ENCODE peak calls at places on chromosomes 11 and 22, in seven cellular contexts. Y, Q, H, K, G, L and M are unnamed samples.

GRCh38 chr11:117849781-117850414 is 25.4 kb upstream of the FXYD2 start:
- DNase-seq in H (no peak), Y (no peak), K (no peak), G (no peak), Q (no peak), L (no peak), M (no peak)

GRCh38 chr11:129895126-129896041 is at the start of gene NFRKB:
- DNase-seq in H (peak; percentile 50), Q (peak; percentile 92), L (peak; percentile 85), Y (peak; percentile 93), K (peak; percentile 87), G (peak; percentile 83), M (no peak)

GRCh38 chr11:128324531-128325141 is 262.7 kb downstream of the ETS1 start:
- DNase-seq in K (no peak), H (no peak), G (peak; percentile 73), L (peak; percentile 36), Y (peak; percentile 43), Q (no peak), M (no peak)

GRCh38 chr11:819129-819931 is 616 bp downstream of the PNPLA2 start:
- DNase-seq in G (peak; percentile 93), Q (peak; percentile 93), Y (peak; percentile 96), L (peak; percentile 94), K (peak; percentile 95), H (peak; percentile 65), M (peak; percentile 48)

GRCh38 chr11:64851831-64852337 is 7.4 kb upstream of the CDC42BPG start:
- DNase-seq in L (no peak), G (peak; percentile 26), H (no peak), Y (peak; percentile 62), Q (no peak), K (no peak), M (no peak)

GRCh38 chr11:106828976-106829375 is 189.3 kb downstream of the GUCY1A2 start:
- DNase-seq in K (no peak), Y (no peak), L (no peak), H (no peak), G (no peak), Q (no peak), M (no peak)

GRCh38 chr11:78363018-78363619 is 54.5 kb downstream of the GAB2 start:
- DNase-seq in Q (no peak), H (no peak), Y (no peak), K (no peak), G (no peak), L (no peak), M (no peak)

GRCh38 chr11:20031155-20032001 is 128.9 kb downstream of the DBX1 start:
- DNase-seq in Y (no peak), K (no peak), G (no peak), H (peak; percentile 94), L (no peak), Q (no peak), M (peak; percentile 78)

GRCh38 chr11:36037031-36037430 is 93.2 kb downstream of the LDLRAD3 start:
- DNase-seq in K (peak; percentile 41), H (no peak), Q (peak; percentile 81), L (peak; percentile 92), G (no peak), Y (no peak), M (no peak)

GRCh38 chr11:115678942-115679341 is 174.7 kb upstream of the CADM1 start:
- DNase-seq in H (no peak), K (peak; percentile 35), G (peak; percentile 56), L (no peak), Q (no peak), Y (peak; percentile 51), M (no peak)

GRCh38 chr11:101567086-101567485 is 16.7 kb downstream of the TRPC6 start:
- DNase-seq in Q (no peak), Y (no peak), G (no peak), L (no peak), K (no peak), H (no peak), M (no peak)

GRCh38 chr11:45924036-45924915 is 1.8 kb downstream of the LARGE2 start:
- DNase-seq in Q (peak; percentile 21), K (no peak), L (no peak), H (no peak), Y (peak; percentile 6), G (no peak), M (no peak)

GRCh38 chr11:66906077-66906929 is 49.4 kb downstream of the LRFN4 start:
- DNase-seq in Q (no peak), G (no peak), L (no peak), K (no peak), H (no peak), Y (no peak), M (no peak)

GRCh38 chr22:10781571-10782403 is 4746.2 kb upstream of the OR11H1 start:
- DNase-seq in K (no peak), L (no peak), Q (no peak), H (no peak), G (no peak), Y (no peak), M (no peak)
- H3K9me3 ChIP-seq in K (peaks cover 4% of the 10 kb centered on the region), L (peaks cover 11% of the 10 kb centered on the region), Q (no peaks in the 10 kb centered on the region), H (no peaks in the 10 kb centered on the region), G (no peaks in the 10 kb centered on the region), Y (peaks cover 23% of the 10 kb centered on the region), M (peaks cover 56% of the 10 kb centered on the region)

DNA sequence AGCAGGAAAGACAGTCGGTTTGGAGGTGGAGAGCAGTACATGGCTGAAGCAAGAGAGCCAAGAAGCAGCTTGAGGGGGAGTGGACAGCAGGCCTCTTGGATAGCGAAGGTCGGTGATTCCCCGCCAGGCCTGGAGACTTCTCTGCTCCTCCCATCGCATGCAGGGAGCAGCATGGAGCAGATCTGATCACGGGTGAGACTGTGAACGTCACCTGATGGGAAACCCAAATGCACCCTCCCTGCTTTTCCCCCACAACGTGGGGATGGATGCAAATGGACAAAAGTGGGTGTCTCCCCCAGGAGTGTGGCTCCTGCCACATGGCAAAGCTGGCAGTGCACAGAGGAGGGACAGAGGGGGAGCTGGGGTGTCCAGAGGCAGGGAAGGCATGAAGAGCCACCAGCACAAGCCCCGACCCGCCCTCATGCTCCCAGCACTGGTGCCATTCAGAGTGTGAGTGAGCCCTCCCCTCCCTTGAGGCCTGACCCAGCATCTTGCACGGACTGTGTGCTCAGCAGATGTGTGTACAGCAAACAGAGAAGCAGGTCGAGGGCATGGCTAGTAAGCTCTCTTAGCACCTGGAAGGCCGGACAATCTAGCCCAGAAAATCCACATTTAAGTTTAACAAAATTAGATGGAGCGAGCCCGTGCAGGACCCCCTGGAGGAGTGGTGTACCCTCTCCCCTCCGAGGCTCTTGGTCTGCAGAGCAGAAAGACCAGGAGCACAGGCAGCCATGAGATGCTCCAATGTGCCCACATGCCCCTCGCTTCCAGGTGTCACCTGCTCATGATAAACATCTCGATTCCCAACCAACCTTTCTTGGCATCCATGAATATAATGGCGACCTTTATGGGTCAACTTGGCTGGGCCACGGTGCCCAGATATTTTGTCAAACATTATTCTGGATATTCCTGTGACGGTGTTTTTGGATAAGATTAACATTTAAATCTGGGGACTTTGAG is 661.7 kb downstream of the TBC1D22A start:
- DNase-seq in Q (no peak), G (no peak), Y (no peak), K (no peak), H (no peak), L (no peak), M (no peak)
- H3K9me3 ChIP-seq in Q (no peaks in the 10 kb centered on the region), G (no peaks in the 10 kb centered on the region), Y (no peaks in the 10 kb centered on the region), K (no peaks in the 10 kb centered on the region), H (peaks cover 4% of the 10 kb centered on the region), L (no peaks in the 10 kb centered on the region), M (peaks cover 14% of the 10 kb centered on the region)

GRCh38 chr11:71182791-71183556 is 69.4 kb downstream of the SHANK2 start:
- DNase-seq in Y (no peak), H (no peak), K (no peak), L (no peak), G (no peak), Q (no peak), M (no peak)
- H3K9me3 ChIP-seq in Y (no peaks in the 10 kb centered on the region), H (no peaks in the 10 kb centered on the region), K (no peaks in the 10 kb centered on the region), L (no peaks in the 10 kb centered on the region), G (no peaks in the 10 kb centered on the region), Q (no peaks in the 10 kb centered on the region), M (peaks cover 43% of the 10 kb centered on the region)

GRCh38 chr11:110518809-110519514 is 89.2 kb downstream of the FDX1 start:
- DNase-seq in H (peak; percentile 32), G (no peak), Y (no peak), Q (no peak), L (no peak), K (no peak), M (no peak)
- H3K9me3 ChIP-seq in H (no peaks in the 10 kb centered on the region), G (no peaks in the 10 kb centered on the region), Y (no peaks in the 10 kb centered on the region), Q (no peaks in the 10 kb centered on the region), L (no peaks in the 10 kb centered on the region), K (no peaks in the 10 kb centered on the region), M (no peaks in the 10 kb centered on the region)

GRCh38 chr11:93857413-93858185 is 7.2 kb upstream of the VSTM5 start:
- DNase-seq in H (no peak), L (no peak), K (no peak), Q (no peak), Y (no peak), G (no peak), M (no peak)

GRCh38 chr11:93858376-93858775 is 8.0 kb upstream of the VSTM5 start:
- DNase-seq in H (no peak), G (no peak), L (no peak), K (no peak), Y (no peak), Q (no peak), M (no peak)

DNA sequence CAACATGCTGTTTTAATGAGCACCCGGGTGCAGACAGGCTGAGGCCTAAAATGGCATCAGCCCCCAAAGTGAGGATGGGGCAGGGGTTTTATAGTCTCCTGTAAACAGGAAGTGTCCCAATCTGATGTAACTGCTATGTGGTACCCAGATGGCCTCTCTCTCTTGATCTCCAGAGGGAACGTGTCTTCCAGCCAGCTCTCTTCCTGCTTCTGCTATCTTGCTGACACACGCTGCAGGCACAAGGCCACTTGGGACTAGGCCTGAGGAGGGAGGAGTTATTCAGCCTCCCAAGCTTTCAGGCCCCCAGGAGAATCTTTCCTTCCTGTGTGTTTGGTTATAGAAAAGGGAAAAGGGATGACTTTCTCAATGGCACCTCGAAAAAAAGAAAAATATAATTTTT is 11.4 kb upstream of the VSTM5 start:
- DNase-seq in L (no peak), K (no peak), H (no peak), Q (no peak), Y (no peak), G (no peak), M (no peak)
- H3K9me3 ChIP-seq in L (no peaks in the 10 kb centered on the region), K (no peaks in the 10 kb centered on the region), H (no peaks in the 10 kb centered on the region), Q (no peaks in the 10 kb centered on the region), Y (no peaks in the 10 kb centered on the region), G (no peaks in the 10 kb centered on the region), M (no peaks in the 10 kb centered on the region)

GRCh38 chr11:50379484-50379883 is 346.8 kb downstream of the OR4C45 start:
- DNase-seq in H (no peak), K (no peak), G (no peak), Y (no peak), Q (no peak), L (no peak), M (no peak)
- H3K9me3 ChIP-seq in H (peaks cover 2% of the 10 kb centered on the region), K (peaks cover 44% of the 10 kb centered on the region), G (no peaks in the 10 kb centered on the region), Y (peaks cover 55% of the 10 kb centered on the region), Q (no peaks in the 10 kb centered on the region), L (peaks cover 53% of the 10 kb centered on the region), M (no peaks in the 10 kb centered on the region)